ENCODE peak calls at places on chromosomes 7 and 10, in six cellular contexts. Y, O, N, S, H and V are unnamed samples.
A peak's percentile ranks its signal among the peaks of the same experiment; 100 is the strongest.

GRCh38 chr10:74417397-74417796 is 266.4 kb downstream of the ADK start:
- DNase-seq in S (no peak), N (no peak), O (no peak), H (no peak), Y (no peak), V (no peak)

GRCh38 chr7:43803865-43804264 is 45.4 kb downstream of the BLVRA start:
- DNase-seq in O (no peak), S (no peak), N (no peak), Y (no peak), H (no peak), V (no peak)

GRCh38 chr10:73096041-73096451 is 620 bp downstream of the P4HA1 start:
- DNase-seq in H (peak; percentile 51), Y (no peak), S (peak; percentile 82), N (peak; percentile 54), O (peak; percentile 58), V (no peak)

GRCh38 chr7:12518920-12519681 is 51.4 kb upstream of the SCIN start:
- DNase-seq in Y (no peak), N (no peak), O (no peak), S (peak; percentile 21), H (no peak), V (no peak)

GRCh38 chr7:143321734-143322133 is 5.8 kb downstream of the CLCN1 start:
- DNase-seq in S (no peak), Y (no peak), N (no peak), H (no peak), O (no peak), V (no peak)

GRCh38 chr7:2063562-2064360 is 169.0 kb downstream of the MAD1L1 start:
- DNase-seq in O (no peak), H (no peak), N (no peak), Y (no peak), S (peak; percentile 20), V (no peak)

GRCh38 chr7:30722671-30723070 is 29.3 kb upstream of the INMT start:
- DNase-seq in O (no peak), N (no peak), Y (no peak), H (no peak), S (no peak), V (no peak)

GRCh38 chr7:39130304-39130703 is 152.6 kb downstream of the POU6F2 start:
- DNase-seq in O (no peak), S (no peak), Y (no peak), H (no peak), N (no peak), V (no peak)

GRCh38 chr10:12822374-12823170 is 178.9 kb downstream of the CCDC3 start:
- DNase-seq in N (no peak), O (no peak), S (no peak), Y (no peak), H (no peak), V (no peak)

GRCh38 chr7:55568613-55569268 is 3.6 kb downstream of the VOPP1 start:
- DNase-seq in H (no peak), Y (no peak), N (no peak), O (no peak), S (peak; percentile 43), V (no peak)

GRCh38 chr10:74927701-74928100 is 101.3 kb downstream of the KAT6B start:
- DNase-seq in N (no peak), O (no peak), S (no peak), H (no peak), Y (no peak), V (no peak)

GRCh38 chr10:73956476-73957338 is 41.2 kb upstream of the VCL start:
- DNase-seq in S (peak; percentile 53), H (no peak), N (no peak), O (peak; percentile 27), Y (no peak), V (no peak)

GRCh38 chr10:77430530-77430929 is 207.1 kb downstream of the KCNMA1 start:
- DNase-seq in S (no peak), N (no peak), Y (no peak), H (no peak), O (no peak), V (no peak)

GRCh38 chr10:15563161-15563715 is 156.5 kb downstream of the ITGA8 start:
- DNase-seq in Y (no peak), S (no peak), H (no peak), O (no peak), N (no peak), V (no peak)

GRCh38 chr10:104387130-104387888 is 33.7 kb downstream of the CFAP58 start:
- DNase-seq in H (no peak), Y (no peak), N (no peak), O (no peak), S (no peak), V (no peak)

GRCh38 chr10:22259280-22259679 is 41.5 kb upstream of the EBLN1 start:
- DNase-seq in Y (no peak), S (peak; percentile 60), H (no peak), N (no peak), O (no peak), V (no peak)

GRCh38 chr10:84493951-84494848 is 165.8 kb downstream of the CCSER2 start:
- DNase-seq in N (no peak), S (peak; percentile 42), H (no peak), O (peak; percentile 66), Y (peak; percentile 11), V (no peak)

GRCh38 chr10:101961591-101962498 is 94.1 kb downstream of the ARMH3 start:
- DNase-seq in Y (no peak), O (peak; percentile 33), H (no peak), S (peak; percentile 56), N (no peak), V (no peak)